ENCODE peak calls at places on chromosomes 5 and 9, in five cellular contexts. One of them, this sample, is unnamed.

GRCh38 chr5:173602423-173602822 is 14.0 kb downstream of the BOD1 start:
- DNase-seq in kidney epithelial cell: no peak
- DNase-seq in AG09319: peak; percentile 71
- DNase-seq in heart left ventricle: no peak
- DNase-seq in HFFc6: peak; percentile 58
- DNase-seq in this sample: peak; percentile 71

GRCh38 chr5:149633671-149634350 is 52.5 kb downstream of the ARHGEF37 start:
- DNase-seq in heart left ventricle: no peak
- DNase-seq in AG09319: no peak
- DNase-seq in kidney epithelial cell: no peak
- DNase-seq in HFFc6: no peak
- DNase-seq in this sample: no peak

GRCh38 chr5:87027570-87027969 is 240.1 kb upstream of the RASA1 start:
- DNase-seq in kidney epithelial cell: no peak
- DNase-seq in heart left ventricle: no peak
- DNase-seq in AG09319: no peak
- DNase-seq in HFFc6: no peak
- DNase-seq in this sample: no peak

GRCh38 chr9:4596165-4596922 is 65.8 kb upstream of the PLPP6 start:
- DNase-seq in AG09319: no peak
- DNase-seq in HFFc6: no peak
- DNase-seq in heart left ventricle: no peak
- DNase-seq in kidney epithelial cell: no peak
- DNase-seq in this sample: no peak

GRCh38 chr5:65774346-65774745 is 52.3 kb downstream of the NLN start:
- DNase-seq in AG09319: peak; percentile 25
- DNase-seq in HFFc6: peak; percentile 63
- DNase-seq in heart left ventricle: no peak
- DNase-seq in kidney epithelial cell: peak; percentile 43
- DNase-seq in this sample: peak; percentile 59

GRCh38 chr5:169668732-169669131 is 31.7 kb downstream of the DOCK2 start:
- DNase-seq in kidney epithelial cell: no peak
- DNase-seq in HFFc6: peak; percentile 25
- DNase-seq in heart left ventricle: no peak
- DNase-seq in AG09319: no peak
- DNase-seq in this sample: no peak

GRCh38 chr9:122120672-122121071 is 27.6 kb upstream of the TTLL11 start:
- DNase-seq in heart left ventricle: no peak
- DNase-seq in AG09319: no peak
- DNase-seq in kidney epithelial cell: no peak
- DNase-seq in HFFc6: no peak
- DNase-seq in this sample: no peak

GRCh38 chr9:79461735-79462134 is 110.0 kb upstream of the TLE4 start:
- DNase-seq in HFFc6: no peak
- DNase-seq in heart left ventricle: no peak
- DNase-seq in AG09319: no peak
- DNase-seq in kidney epithelial cell: no peak
- DNase-seq in this sample: no peak

GRCh38 chr9:105500108-105500766 is 52.4 kb downstream of the FSD1L start:
- DNase-seq in HFFc6: no peak
- DNase-seq in heart left ventricle: no peak
- DNase-seq in AG09319: no peak
- DNase-seq in kidney epithelial cell: peak; percentile 19
- DNase-seq in this sample: no peak

GRCh38 chr9:134004881-134005280 is 12.8 kb upstream of the VAV2 start:
- DNase-seq in heart left ventricle: no peak
- DNase-seq in HFFc6: no peak
- DNase-seq in AG09319: no peak
- DNase-seq in kidney epithelial cell: no peak
- DNase-seq in this sample: no peak

GRCh38 chr9:132012704-132013345 is 66.8 kb downstream of the MED27 start:
- DNase-seq in AG09319: no peak
- DNase-seq in HFFc6: no peak
- DNase-seq in heart left ventricle: no peak
- DNase-seq in kidney epithelial cell: no peak
- DNase-seq in this sample: no peak

GRCh38 chr5:172502969-172503368 is 48.6 kb upstream of the SH3PXD2B start:
- DNase-seq in kidney epithelial cell: no peak
- DNase-seq in HFFc6: no peak
- DNase-seq in AG09319: no peak
- DNase-seq in heart left ventricle: peak; percentile 12
- DNase-seq in this sample: no peak

GRCh38 chr5:132176987-132177386 is 50.7 kb downstream of the P4HA2 start:
- DNase-seq in HFFc6: no peak
- DNase-seq in AG09319: no peak
- DNase-seq in kidney epithelial cell: no peak
- DNase-seq in heart left ventricle: no peak
- DNase-seq in this sample: no peak
- TF ChIP-seq CTCF in HFFc6: peak; percentile 53
- TF ChIP-seq CTCF in AG09319: peak; percentile 25
- TF ChIP-seq CTCF in kidney epithelial cell: no peak
- TF ChIP-seq CTCF in heart left ventricle: no peak
- TF ChIP-seq CTCF in this sample: peak; percentile 25

GRCh38 chr5:8906303-8906967 is 639.4 kb downstream of the SEMA5A start:
- DNase-seq in kidney epithelial cell: peak; percentile 70
- DNase-seq in HFFc6: peak; percentile 73
- DNase-seq in AG09319: no peak
- DNase-seq in heart left ventricle: no peak
- DNase-seq in this sample: peak; percentile 49

GRCh38 chr5:8907168-8907868 is 638.6 kb downstream of the SEMA5A start:
- DNase-seq in heart left ventricle: no peak
- DNase-seq in HFFc6: peak; percentile 86
- DNase-seq in AG09319: no peak
- DNase-seq in kidney epithelial cell: peak; percentile 34
- DNase-seq in this sample: peak; percentile 62

GRCh38 chr5:8912106-8912505 is 633.8 kb downstream of the SEMA5A start:
- DNase-seq in kidney epithelial cell: no peak
- DNase-seq in AG09319: no peak
- DNase-seq in HFFc6: peak; percentile 55
- DNase-seq in heart left ventricle: no peak
- DNase-seq in this sample: peak; percentile 54

GRCh38 chr5:8905021-8905420 is 640.9 kb downstream of the SEMA5A start:
- DNase-seq in heart left ventricle: no peak
- DNase-seq in kidney epithelial cell: no peak
- DNase-seq in HFFc6: peak; percentile 76
- DNase-seq in AG09319: peak; percentile 76
- DNase-seq in this sample: peak; percentile 82

DNA sequence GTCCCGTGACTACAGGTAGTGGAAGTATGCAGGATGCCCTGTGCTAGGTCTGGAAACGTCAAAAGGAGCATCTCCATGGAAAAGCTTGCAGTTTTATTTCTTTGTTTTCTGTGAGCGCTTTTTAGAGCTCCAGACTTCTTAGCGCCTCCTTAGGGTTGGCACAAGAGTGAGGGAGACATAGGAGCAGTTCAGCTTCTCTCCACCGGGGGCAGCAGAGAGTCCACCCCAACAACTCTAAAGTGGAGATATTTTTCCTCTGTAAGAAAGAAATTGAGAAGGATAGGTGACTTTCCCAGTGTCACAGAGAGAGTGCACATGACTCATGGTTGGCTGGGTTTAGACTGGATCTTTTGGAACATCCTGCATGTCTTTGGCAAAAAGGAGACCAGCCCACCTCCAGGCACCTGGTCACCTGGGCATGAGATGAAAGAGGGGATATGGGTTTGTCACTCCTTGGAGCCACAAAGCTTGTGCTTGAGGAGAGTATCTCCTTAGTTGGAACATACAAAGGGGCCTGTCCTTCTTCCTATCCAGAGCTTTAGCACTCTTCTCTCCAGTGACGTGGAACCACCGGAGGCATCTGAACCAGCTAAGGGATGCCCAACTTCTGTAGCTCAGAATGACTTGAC is 637.7 kb downstream of the SEMA5A start:
- DNase-seq in heart left ventricle: no peak
- DNase-seq in HFFc6: peak; percentile 33
- DNase-seq in kidney epithelial cell: no peak
- DNase-seq in AG09319: no peak
- DNase-seq in this sample: no peak
- TF ChIP-seq CTCF in heart left ventricle: peak; percentile 23
- TF ChIP-seq CTCF in HFFc6: peak; percentile 90
- TF ChIP-seq CTCF in kidney epithelial cell: peak; percentile 80
- TF ChIP-seq CTCF in AG09319: peak; percentile 70
- TF ChIP-seq CTCF in this sample: peak; percentile 80

GRCh38 chr5:58335518-58335917 is 124.4 kb downstream of the PLK2 start:
- DNase-seq in kidney epithelial cell: no peak
- DNase-seq in AG09319: no peak
- DNase-seq in HFFc6: peak; percentile 23
- DNase-seq in heart left ventricle: no peak
- DNase-seq in this sample: no peak
- TF ChIP-seq CTCF in kidney epithelial cell: peak; percentile 11
- TF ChIP-seq CTCF in AG09319: no peak
- TF ChIP-seq CTCF in HFFc6: peak; percentile 58
- TF ChIP-seq CTCF in heart left ventricle: no peak
- TF ChIP-seq CTCF in this sample: peak; percentile 16

DNA sequence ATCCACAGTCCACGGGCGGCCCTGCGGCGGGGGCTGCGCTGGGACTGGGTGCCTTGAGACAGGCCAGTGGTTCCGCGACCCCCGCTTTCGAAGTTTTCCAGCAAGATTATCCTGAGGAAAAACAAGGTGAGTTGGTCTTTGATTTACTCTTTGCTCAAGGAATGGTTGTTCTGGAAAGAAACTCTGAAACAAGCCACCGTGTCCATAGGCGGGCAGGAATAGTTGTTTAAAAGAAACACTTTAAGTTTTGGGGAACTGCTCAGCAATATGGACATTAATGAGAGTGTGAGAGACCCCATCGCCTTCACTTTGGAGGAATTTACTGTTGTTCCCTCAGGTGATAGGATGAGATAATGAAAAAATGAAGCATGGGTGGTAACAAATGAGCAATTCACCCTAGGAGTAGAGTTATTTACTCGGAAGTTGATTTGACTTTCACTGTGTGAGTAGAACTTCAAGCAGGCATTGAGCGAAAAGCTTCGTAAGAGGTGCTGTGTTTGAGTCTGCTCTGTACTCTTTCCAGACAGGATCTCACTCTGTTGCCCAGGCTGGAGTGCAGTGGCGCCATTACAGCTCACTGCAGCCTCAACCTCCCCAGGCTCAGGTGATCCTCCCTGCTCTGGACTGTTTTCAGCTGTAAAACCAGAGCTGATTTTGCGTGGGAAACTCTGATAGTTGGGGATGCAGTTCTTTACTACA is 1.1 kb downstream of the DMRTA1 start:
- DNase-seq in heart left ventricle: no peak
- DNase-seq in AG09319: no peak
- DNase-seq in HFFc6: no peak
- DNase-seq in kidney epithelial cell: no peak
- DNase-seq in this sample: peak; percentile 1
- TF ChIP-seq CTCF in heart left ventricle: no peak
- TF ChIP-seq CTCF in AG09319: no peak
- TF ChIP-seq CTCF in HFFc6: no peak
- TF ChIP-seq CTCF in kidney epithelial cell: no peak
- TF ChIP-seq CTCF in this sample: no peak

GRCh38 chr5:38497946-38498345 is 58.5 kb downstream of the LIFR start:
- DNase-seq in kidney epithelial cell: no peak
- DNase-seq in heart left ventricle: no peak
- DNase-seq in HFFc6: peak; percentile 5
- DNase-seq in AG09319: no peak
- DNase-seq in this sample: peak; percentile 53
- TF ChIP-seq CTCF in kidney epithelial cell: peak; percentile 4
- TF ChIP-seq CTCF in heart left ventricle: peak; percentile 16
- TF ChIP-seq CTCF in HFFc6: peak; percentile 35
- TF ChIP-seq CTCF in AG09319: peak; percentile 8
- TF ChIP-seq CTCF in this sample: peak; percentile 27

GRCh38 chr5:110440058-110440457 is 286.4 kb downstream of the TMEM232 start:
- DNase-seq in HFFc6: no peak
- DNase-seq in heart left ventricle: no peak
- DNase-seq in AG09319: no peak
- DNase-seq in kidney epithelial cell: no peak
- DNase-seq in this sample: no peak

GRCh38 chr5:110435207-110435606 is 291.3 kb downstream of the TMEM232 start:
- DNase-seq in HFFc6: no peak
- DNase-seq in AG09319: no peak
- DNase-seq in kidney epithelial cell: no peak
- DNase-seq in heart left ventricle: no peak
- DNase-seq in this sample: no peak

GRCh38 chr5:110439280-110439679 is 287.2 kb downstream of the TMEM232 start:
- DNase-seq in heart left ventricle: no peak
- DNase-seq in AG09319: no peak
- DNase-seq in kidney epithelial cell: no peak
- DNase-seq in HFFc6: no peak
- DNase-seq in this sample: no peak

GRCh38 chr5:110442856-110443255 is 283.6 kb downstream of the TMEM232 start:
- DNase-seq in AG09319: no peak
- DNase-seq in heart left ventricle: no peak
- DNase-seq in HFFc6: no peak
- DNase-seq in kidney epithelial cell: no peak
- DNase-seq in this sample: no peak

DNA sequence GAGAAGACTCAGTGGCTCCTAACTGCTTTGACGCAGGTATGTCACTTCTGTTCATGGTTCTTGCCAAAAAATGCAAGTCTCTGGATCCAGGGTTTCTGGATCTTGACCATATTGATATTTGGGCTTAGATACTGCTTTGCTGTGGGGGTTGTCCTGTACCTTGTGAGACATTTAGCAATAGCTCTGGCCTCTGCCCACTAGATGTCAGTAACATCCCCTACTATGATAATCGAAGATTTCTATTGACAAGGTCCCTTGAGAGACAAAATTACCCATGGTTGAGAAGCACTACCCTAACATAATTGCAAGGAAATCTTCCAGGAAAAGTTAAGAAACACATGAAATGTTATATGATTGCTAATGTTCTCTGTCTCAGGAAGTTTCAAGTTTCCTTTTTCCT is 285.4 kb downstream of the TMEM232 start:
- DNase-seq in AG09319: peak; percentile 2
- DNase-seq in heart left ventricle: no peak
- DNase-seq in kidney epithelial cell: no peak
- DNase-seq in HFFc6: no peak
- DNase-seq in this sample: no peak
- TF ChIP-seq CTCF in AG09319: peak; percentile 35
- TF ChIP-seq CTCF in heart left ventricle: no peak
- TF ChIP-seq CTCF in kidney epithelial cell: peak; percentile 53
- TF ChIP-seq CTCF in HFFc6: peak; percentile 21
- TF ChIP-seq CTCF in this sample: peak; percentile 57

GRCh38 chr5:180301253-180301652 is 9.4 kb upstream of the MAPK9 start:
- DNase-seq in AG09319: no peak
- DNase-seq in HFFc6: no peak
- DNase-seq in kidney epithelial cell: no peak
- DNase-seq in heart left ventricle: no peak
- DNase-seq in this sample: no peak
- TF ChIP-seq CTCF in AG09319: no peak
- TF ChIP-seq CTCF in HFFc6: no peak
- TF ChIP-seq CTCF in kidney epithelial cell: no peak
- TF ChIP-seq CTCF in heart left ventricle: no peak
- TF ChIP-seq CTCF in this sample: no peak

This sample was measured in foreskin fibroblast.